ENCODE peak calls at places on chromosomes 13 and 19, in four cellular contexts. One of them, this sample, is unnamed.

GRCh38 chr13:74438911-74439310 is 304.7 kb upstream of the KLF12 start:
- DNase-seq in GM12878: no peak
- DNase-seq in K562: no peak
- DNase-seq in HepG2: no peak
- DNase-seq in this sample: no peak

GRCh38 chr13:73338389-73338788 is 279.6 kb downstream of the KLF5 start:
- DNase-seq in GM12878: no peak
- DNase-seq in K562: no peak
- DNase-seq in HepG2: no peak
- DNase-seq in this sample: no peak

GRCh38 chr19:37867831-37868230 is 38.6 kb downstream of the WDR87 start:
- DNase-seq in GM12878: no peak
- DNase-seq in K562: no peak
- DNase-seq in HepG2: no peak
- DNase-seq in this sample: no peak

GRCh38 chr13:74114202-74114601 is 20.0 kb downstream of the KLF12 start:
- DNase-seq in GM12878: no peak
- DNase-seq in K562: no peak
- DNase-seq in HepG2: no peak
- DNase-seq in this sample: no peak

GRCh38 chr19:16447015-16447384 is 24.8 kb downstream of the EPS15L1 start:
- DNase-seq in GM12878: peak
- DNase-seq in K562: peak
- DNase-seq in HepG2: peak
- DNase-seq in this sample: no peak

GRCh38 chr19:17296278-17296677 is 6.9 kb downstream of the ABHD8 start:
- DNase-seq in GM12878: no peak
- DNase-seq in K562: no peak
- DNase-seq in HepG2: no peak
- DNase-seq in this sample: no peak

GRCh38 chr19:46856062-46857022 is 4.5 kb upstream of the ARHGAP35 start:
- DNase-seq in GM12878: peak
- DNase-seq in K562: peak
- DNase-seq in HepG2: peak
- DNase-seq in this sample: peak

GRCh38 chr19:8399681-8400188 is 9.6 kb downstream of the RAB11B start:
- DNase-seq in GM12878: no peak
- DNase-seq in K562: no peak
- DNase-seq in HepG2: no peak
- DNase-seq in this sample: no peak

GRCh38 chr19:46299004-46299509 is 2.2 kb downstream of the HIF3A start:
- DNase-seq in GM12878: no peak
- DNase-seq in K562: peak
- DNase-seq in HepG2: peak
- DNase-seq in this sample: no peak

GRCh38 chr13:112708560-112709240 is 18.9 kb downstream of the ATP11A start:
- DNase-seq in GM12878: no peak
- DNase-seq in K562: peak
- DNase-seq in HepG2: no peak
- DNase-seq in this sample: no peak

GRCh38 chr19:28420731-28421550 is 792.0 kb downstream of the UQCRFS1 start:
- DNase-seq in GM12878: no peak
- DNase-seq in K562: no peak
- DNase-seq in HepG2: no peak
- DNase-seq in this sample: no peak

GRCh38 chr13:42804244-42804868 is 23.0 kb downstream of the FAM216B start:
- DNase-seq in GM12878: no peak
- DNase-seq in K562: no peak
- DNase-seq in HepG2: no peak
- DNase-seq in this sample: no peak

GRCh38 chr13:114053026-114053425 is 79.2 kb upstream of the C13orf46 start:
- DNase-seq in GM12878: no peak
- DNase-seq in K562: no peak
- DNase-seq in HepG2: no peak
- DNase-seq in this sample: no peak

GRCh38 chr13:106210327-106210726 is 325.1 kb downstream of the EFNB2 start:
- DNase-seq in GM12878: no peak
- DNase-seq in K562: no peak
- DNase-seq in HepG2: no peak
- DNase-seq in this sample: no peak

GRCh38 chr13:106213028-106213427 is 322.4 kb downstream of the EFNB2 start:
- DNase-seq in GM12878: no peak
- DNase-seq in K562: no peak
- DNase-seq in HepG2: no peak
- DNase-seq in this sample: no peak

GRCh38 chr13:106212436-106213010 is 322.9 kb downstream of the EFNB2 start:
- DNase-seq in GM12878: no peak
- DNase-seq in K562: no peak
- DNase-seq in HepG2: no peak
- DNase-seq in this sample: no peak
- TF ChIP-seq CBX5 in GM12878: no peak
- TF ChIP-seq CBX5 in K562: no peak
- TF ChIP-seq CBX5 in HepG2: no peak
- TF ChIP-seq CBX5 in this sample: no peak

GRCh38 chr13:83975668-83976165 is 93.4 kb upstream of the SLITRK1 start:
- DNase-seq in GM12878: peak
- DNase-seq in K562: no peak
- DNase-seq in HepG2: no peak
- DNase-seq in this sample: no peak

GRCh38 chr13:83984793-83985192 is 102.5 kb upstream of the SLITRK1 start:
- DNase-seq in GM12878: no peak
- DNase-seq in K562: no peak
- DNase-seq in HepG2: no peak
- DNase-seq in this sample: no peak

GRCh38 chr13:83980322-83980721 is 98.0 kb upstream of the SLITRK1 start:
- DNase-seq in GM12878: no peak
- DNase-seq in K562: no peak
- DNase-seq in HepG2: no peak
- DNase-seq in this sample: no peak
- TF ChIP-seq CBX5 in GM12878: no peak
- TF ChIP-seq CBX5 in K562: no peak
- TF ChIP-seq CBX5 in HepG2: no peak
- TF ChIP-seq CBX5 in this sample: no peak

GRCh38 chr13:47826481-47826880 is 174.6 kb downstream of the SUCLA2 start:
- DNase-seq in GM12878: no peak
- DNase-seq in K562: no peak
- DNase-seq in HepG2: no peak
- DNase-seq in this sample: no peak

GRCh38 chr13:47832458-47832972 is 168.6 kb downstream of the SUCLA2 start:
- DNase-seq in GM12878: no peak
- DNase-seq in K562: no peak
- DNase-seq in HepG2: no peak
- DNase-seq in this sample: no peak

GRCh38 chr13:47835470-47836228 is 165.4 kb downstream of the SUCLA2 start:
- DNase-seq in GM12878: no peak
- DNase-seq in K562: no peak
- DNase-seq in HepG2: no peak
- DNase-seq in this sample: no peak

GRCh38 chr13:47831265-47831664 is 169.8 kb downstream of the SUCLA2 start:
- DNase-seq in GM12878: no peak
- DNase-seq in K562: no peak
- DNase-seq in HepG2: peak
- DNase-seq in this sample: no peak

DNA sequence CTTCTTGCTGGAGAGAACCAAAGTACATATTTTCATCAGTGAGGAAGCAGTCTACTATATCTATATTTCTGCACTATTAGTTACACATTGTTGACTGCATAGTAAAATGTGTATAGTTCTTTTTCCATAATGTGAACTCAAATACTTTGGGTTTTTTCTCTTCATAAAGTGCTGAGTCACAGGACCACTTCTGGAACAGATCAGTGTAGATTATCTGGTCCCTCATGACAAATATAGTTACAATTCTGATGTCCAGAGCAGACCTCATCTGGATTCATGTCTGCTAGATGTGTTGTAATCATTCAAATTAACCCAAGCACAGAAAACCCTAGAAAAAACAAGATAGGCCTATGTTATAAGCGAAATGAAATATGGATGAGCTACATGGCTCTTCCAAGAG is 171.4 kb downstream of the SUCLA2 start:
- DNase-seq in GM12878: no peak
- DNase-seq in K562: no peak
- DNase-seq in HepG2: no peak
- DNase-seq in this sample: no peak
- TF ChIP-seq CBX5 in GM12878: no peak
- TF ChIP-seq CBX5 in K562: no peak
- TF ChIP-seq CBX5 in HepG2: no peak
- TF ChIP-seq CBX5 in this sample: no peak

GRCh38 chr13:99959538-99960230 is 11.9 kb downstream of the ZIC5 start:
- DNase-seq in GM12878: no peak
- DNase-seq in K562: no peak
- DNase-seq in HepG2: no peak
- DNase-seq in this sample: peak
- TF ChIP-seq CBX5 in GM12878: no peak
- TF ChIP-seq CBX5 in K562: no peak
- TF ChIP-seq CBX5 in HepG2: no peak
- TF ChIP-seq CBX5 in this sample: no peak

DNA sequence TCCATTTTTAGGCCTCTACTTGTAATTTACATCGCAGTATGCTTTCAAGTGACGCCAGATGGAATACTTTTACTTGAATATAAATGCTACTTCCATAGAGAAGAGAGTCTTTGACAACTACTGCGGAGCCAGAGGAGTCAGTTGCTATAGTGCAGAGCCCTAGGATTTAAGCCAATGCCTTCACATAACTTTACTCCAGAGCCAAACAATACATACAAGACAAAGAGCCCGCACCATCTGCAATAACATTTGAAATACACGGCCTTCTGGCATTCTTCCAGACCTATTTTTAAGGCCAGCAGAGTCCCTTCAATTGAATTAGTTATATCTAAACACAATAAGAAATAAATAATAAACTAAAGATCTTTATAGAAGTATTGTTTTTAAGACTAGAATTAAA is 59.4 kb downstream of the XPO4 start:
- DNase-seq in GM12878: no peak
- DNase-seq in K562: no peak
- DNase-seq in HepG2: no peak
- DNase-seq in this sample: no peak
- TF ChIP-seq CBX5 in GM12878: no peak
- TF ChIP-seq CBX5 in K562: no peak
- TF ChIP-seq CBX5 in HepG2: no peak
- TF ChIP-seq CBX5 in this sample: no peak

GRCh38 chr13:34462843-34463242 is 479.2 kb upstream of the NBEA start:
- DNase-seq in GM12878: no peak
- DNase-seq in K562: no peak
- DNase-seq in HepG2: no peak
- DNase-seq in this sample: no peak
- TF ChIP-seq CBX5 in GM12878: no peak
- TF ChIP-seq CBX5 in K562: no peak
- TF ChIP-seq CBX5 in HepG2: no peak
- TF ChIP-seq CBX5 in this sample: no peak

DNA sequence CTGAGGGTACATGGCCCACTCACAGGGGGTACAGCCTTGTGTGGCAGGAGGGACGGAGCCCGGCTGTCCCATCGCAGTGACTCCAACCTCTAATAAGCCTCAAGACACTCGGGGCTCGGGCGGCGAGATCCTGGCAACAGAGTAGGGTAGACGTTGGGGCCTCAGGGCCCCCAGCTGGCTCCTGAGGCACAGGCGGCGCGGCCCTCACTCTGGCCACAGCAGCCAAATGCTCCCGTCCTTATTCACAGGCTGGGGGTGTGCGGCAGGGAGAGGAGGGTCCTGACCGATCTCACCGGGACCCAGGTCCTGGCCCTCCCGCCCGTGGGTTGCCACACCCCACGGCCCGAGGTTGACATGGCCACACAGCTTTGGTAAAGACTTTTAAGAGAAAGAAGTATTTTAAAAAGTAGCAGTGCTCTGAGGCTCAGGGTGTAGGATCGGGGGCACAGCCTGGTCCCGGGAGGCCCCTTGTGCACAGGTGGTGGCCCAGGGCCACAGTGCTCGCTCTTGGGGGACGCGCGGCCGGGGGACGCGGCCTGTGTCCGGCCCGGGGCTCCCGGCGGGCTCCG is 7.6 kb downstream of the SLC39A3 start:
- DNase-seq in GM12878: no peak
- DNase-seq in K562: no peak
- DNase-seq in HepG2: no peak
- DNase-seq in this sample: no peak
- TF ChIP-seq CBX5 in GM12878: no peak
- TF ChIP-seq CBX5 in K562: no peak
- TF ChIP-seq CBX5 in HepG2: no peak
- TF ChIP-seq CBX5 in this sample: no peak

GRCh38 chr13:20136781-20137703 is 23.8 kb downstream of the GJA3 start:
- DNase-seq in GM12878: no peak
- DNase-seq in K562: peak
- DNase-seq in HepG2: peak
- DNase-seq in this sample: no peak
- TF ChIP-seq CBX5 in GM12878: no peak
- TF ChIP-seq CBX5 in K562: no peak
- TF ChIP-seq CBX5 in HepG2: no peak
- TF ChIP-seq CBX5 in this sample: no peak

GRCh38 chr19:41927810-41928192 is 448 bp downstream of the ERFL start:
- DNase-seq in GM12878: no peak
- DNase-seq in K562: peak
- DNase-seq in HepG2: no peak
- DNase-seq in this sample: no peak

GRCh38 chr19:41930322-41930722 is 2.1 kb upstream of the ERFL start:
- DNase-seq in GM12878: no peak
- DNase-seq in K562: peak
- DNase-seq in HepG2: no peak
- DNase-seq in this sample: no peak

GRCh38 chr19:41928221-41928683 is at the start of gene ERFL:
- DNase-seq in GM12878: no peak
- DNase-seq in K562: peak
- DNase-seq in HepG2: no peak
- DNase-seq in this sample: no peak

GRCh38 chr19:41929536-41930071 is 1.4 kb upstream of the ERFL start:
- DNase-seq in GM12878: no peak
- DNase-seq in K562: no peak
- DNase-seq in HepG2: no peak
- DNase-seq in this sample: no peak

DNA sequence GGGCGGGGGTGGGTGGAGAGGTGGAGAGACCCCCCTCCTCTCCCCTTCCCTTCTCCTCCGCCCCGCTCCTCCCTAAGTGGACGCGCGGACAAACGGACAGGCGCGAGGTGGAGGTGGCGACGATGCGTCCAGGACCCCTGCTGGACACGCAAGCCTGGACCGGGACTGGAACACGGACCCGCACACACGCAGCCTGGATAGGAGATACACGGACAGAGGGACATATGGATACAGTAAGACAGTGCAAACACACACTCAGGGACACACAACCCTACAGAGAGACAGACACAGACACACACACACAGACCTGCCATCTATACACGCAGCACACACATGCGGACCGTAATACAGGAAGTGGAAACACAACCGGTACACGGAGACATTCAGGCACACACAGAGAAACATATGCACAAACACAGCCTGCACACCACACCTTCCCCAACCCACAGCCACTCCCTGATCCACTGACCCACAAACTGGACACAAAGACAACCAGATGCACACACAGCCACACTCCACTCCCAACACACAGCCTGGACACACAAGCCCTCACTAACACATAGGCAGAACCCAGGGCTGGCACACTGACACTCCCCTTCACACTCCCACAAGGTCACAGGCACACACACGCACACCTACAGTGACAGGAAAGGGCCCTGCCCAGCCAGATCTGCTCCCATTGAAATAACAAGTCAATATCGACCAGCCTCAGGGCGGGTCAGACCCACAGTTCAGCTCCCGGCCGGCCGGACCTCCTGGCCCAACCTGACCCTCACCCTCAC is 696 bp upstream of the ERFL start:
- DNase-seq in GM12878: no peak
- DNase-seq in K562: peak
- DNase-seq in HepG2: no peak
- DNase-seq in this sample: no peak
- TF ChIP-seq CBX5 in GM12878: no peak
- TF ChIP-seq CBX5 in K562: peak
- TF ChIP-seq CBX5 in HepG2: peak
- TF ChIP-seq CBX5 in this sample: no peak

GRCh38 chr13:102658678-102659077 is 36.2 kb downstream of the METTL21C start:
- DNase-seq in GM12878: no peak
- DNase-seq in K562: no peak
- DNase-seq in HepG2: no peak
- DNase-seq in this sample: no peak
- TF ChIP-seq CBX5 in GM12878: no peak
- TF ChIP-seq CBX5 in K562: no peak
- TF ChIP-seq CBX5 in HepG2: no peak
- TF ChIP-seq CBX5 in this sample: no peak